ENCODE peak calls at places on chromosomes 2 and 18, in eight cellular contexts. D is IMR-90, A is ovary, Q is astrocyte of the cerebellum, K is GM12864, E is heart right ventricle, L is GM23248, G is HepG2. Z is an unnamed sample.

GRCh38 chr2:12244070-12244469 is 472.7 kb upstream of the TRIB2 start:
- DNase-seq in G (no peak), K (no peak), E (no peak), Q (no peak), D (peak), L (peak), A (no peak), Z (no peak)

GRCh38 chr18:49572935-49573334 is 11.1 kb downstream of the LIPG start:
- DNase-seq in K (no peak), E (no peak), L (no peak), Q (no peak), D (no peak), A (no peak), G (no peak), Z (no peak)

GRCh38 chr2:30702694-30703093 is 104.6 kb downstream of the CAPN13 start:
- DNase-seq in A (no peak), E (no peak), Q (no peak), G (no peak), K (no peak), L (no peak), D (no peak), Z (no peak)

GRCh38 chr2:98806266-98806697 is 75.3 kb upstream of the MGAT4A start:
- DNase-seq in G (no peak), K (no peak), Q (peak), L (peak), E (peak), A (no peak), D (no peak), Z (peak)

GRCh38 chr2:71843391-71843850 is 304.2 kb downstream of the CYP26B1 start:
- DNase-seq in Q (no peak), L (peak), G (no peak), A (no peak), E (no peak), K (no peak), D (peak), Z (no peak)

GRCh38 chr2:214410918-214411554 is at the start of gene VWC2L:
- DNase-seq in G (peak), Q (peak), K (peak), A (peak), E (peak), D (peak), L (peak), Z (peak)

GRCh38 chr18:71673498-71673897 is 870.6 kb downstream of the CBLN2 start:
- DNase-seq in E (no peak), G (no peak), L (no peak), A (no peak), D (no peak), K (no peak), Q (peak), Z (no peak)

GRCh38 chr2:174840436-174840835 is 76.2 kb upstream of the CHRNA1 start:
- DNase-seq in Q (no peak), K (no peak), E (no peak), L (peak), A (no peak), G (no peak), D (peak), Z (no peak)

GRCh38 chr2:657766-658165 is 19.4 kb downstream of the TMEM18 start:
- DNase-seq in A (no peak), Q (no peak), E (no peak), K (no peak), D (no peak), G (peak), L (no peak), Z (no peak)

GRCh38 chr2:128314348-128315121 is 4.1 kb downstream of the HS6ST1 start:
- DNase-seq in E (peak), D (no peak), G (no peak), K (no peak), Q (no peak), L (no peak), A (no peak), Z (peak)

GRCh38 chr2:192814376-192814775 is 619.6 kb upstream of the TMEFF2 start:
- DNase-seq in E (no peak), A (no peak), L (no peak), D (no peak), Q (no peak), G (no peak), K (no peak), Z (no peak)

GRCh38 chr2:175154670-175155082 is 13.3 kb downstream of the ATF2 start:
- DNase-seq in Q (peak), D (peak), E (no peak), G (no peak), K (no peak), A (no peak), L (peak), Z (no peak)

GRCh38 chr2:85501244-85501643 is 37.7 kb upstream of the MAT2A start:
- DNase-seq in K (no peak), Q (no peak), D (no peak), L (no peak), G (peak), E (no peak), A (no peak), Z (no peak)

GRCh38 chr2:17915811-17916523 is 37.5 kb downstream of the KCNS3 start:
- DNase-seq in D (no peak), Q (no peak), L (no peak), G (no peak), A (no peak), K (no peak), E (no peak), Z (no peak)

GRCh38 chr2:221761260-221761659 is 189.2 kb upstream of the EPHA4 start:
- DNase-seq in G (no peak), E (no peak), Q (no peak), A (no peak), K (no peak), D (no peak), L (no peak), Z (no peak)

GRCh38 chr2:174546519-174547506 is 50.8 kb downstream of the WIPF1 start:
- DNase-seq in L (peak), Q (peak), G (peak), D (peak), A (no peak), K (no peak), E (no peak), Z (peak)

GRCh38 chr2:70089946-70090523 is 2.8 kb downstream of the PCBP1 start:
- DNase-seq in D (no peak), Q (no peak), L (peak), A (no peak), G (no peak), E (no peak), K (no peak), Z (no peak)
- H3K4me3 ChIP-seq in D (no peak), Q (peak), L (peak), A (peak), G (no peak), E (no peak), K (peak), Z (peak)

GRCh38 chr2:227849906-227850305 is 21.5 kb upstream of the DAW1 start:
- DNase-seq in E (no peak), Q (no peak), K (no peak), A (no peak), D (peak), G (no peak), L (peak), Z (no peak)
- H3K4me3 ChIP-seq in E (no peak), Q (no peak), K (no peak), A (no peak), D (no peak), G (no peak), L (no peak), Z (no peak)

GRCh38 chr2:46297546-46298271 is 502 bp downstream of the EPAS1 start:
- DNase-seq in K (no peak), G (peak), Q (no peak), L (peak), D (no peak), E (peak), A (peak), Z (peak)
- H3K4me3 ChIP-seq in K (peak), G (peak), Q (peak), L (peak), D (peak), E (peak), A (peak), Z (peak)

DNA sequence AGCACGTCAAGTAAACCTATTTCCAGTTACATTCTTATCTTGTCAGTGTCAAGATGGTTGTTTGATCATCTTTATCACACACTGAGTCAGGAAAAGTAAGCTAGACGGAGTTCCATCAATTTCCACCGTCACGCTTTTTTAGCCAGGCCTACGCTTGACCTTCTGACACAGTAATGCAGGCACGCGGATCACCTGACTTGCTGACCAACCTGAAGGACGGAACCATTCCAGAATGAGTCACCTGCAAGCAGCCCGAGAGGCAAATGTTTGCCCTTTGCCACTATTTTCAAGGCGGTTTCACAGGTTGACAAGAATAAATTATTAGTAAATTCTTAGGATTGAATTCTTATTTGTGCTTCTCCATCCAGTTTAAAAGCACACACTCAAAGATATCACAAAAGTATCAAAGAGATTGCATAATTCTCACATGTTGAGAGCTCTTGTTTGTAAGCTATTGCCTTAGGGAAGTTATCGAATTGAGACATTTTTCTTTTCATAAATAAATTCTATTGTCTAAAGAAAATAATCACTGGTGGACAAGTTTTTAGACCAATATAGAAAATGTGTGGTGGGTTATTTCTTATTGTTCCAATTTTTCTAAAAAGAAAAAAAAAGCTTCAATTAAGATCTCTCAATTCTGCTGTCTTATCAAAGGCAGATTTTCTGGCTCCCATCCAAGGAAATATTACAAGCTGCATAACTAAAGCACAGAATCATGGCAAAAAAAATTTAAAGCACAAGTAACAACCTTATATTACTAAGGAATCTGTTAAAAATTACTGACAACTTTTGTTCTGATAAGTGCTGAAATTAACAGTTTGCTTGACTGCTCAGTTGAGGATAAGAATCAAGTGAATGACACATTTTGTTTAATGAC is 31.9 kb downstream of the UXS1 start:
- DNase-seq in K (no peak), G (no peak), L (no peak), Q (no peak), E (no peak), A (no peak), D (no peak), Z (peak)
- H3K4me3 ChIP-seq in K (no peak), G (no peak), L (no peak), Q (no peak), E (no peak), A (no peak), D (no peak), Z (no peak)

GRCh38 chr2:218396688-218397501 is 2.8 kb upstream of the CTDSP1 start:
- DNase-seq in Q (no peak), E (peak), D (peak), G (peak), A (peak), K (no peak), L (peak), Z (peak)

GRCh38 chr2:218399391-218400166 is at the start of gene CTDSP1:
- DNase-seq in A (peak), K (peak), L (peak), Q (peak), E (peak), D (peak), G (peak), Z (peak)

GRCh38 chr2:218400167-218400929 is 680 bp downstream of the CTDSP1 start:
- DNase-seq in G (no peak), K (no peak), Q (no peak), E (peak), D (no peak), L (peak), A (peak), Z (peak)

GRCh38 chr2:218397502-218398436 is 1.9 kb upstream of the CTDSP1 start:
- DNase-seq in A (peak), L (peak), D (peak), K (no peak), Q (no peak), G (peak), E (peak), Z (peak)

GRCh38 chr2:218398437-218399390 is 954 bp upstream of the CTDSP1 start:
- DNase-seq in E (peak), Q (no peak), D (peak), K (no peak), G (peak), L (peak), A (peak), Z (peak)
- H3K4me3 ChIP-seq in E (peak), Q (peak), D (peak), K (peak), G (peak), L (peak), A (peak), Z (peak)

GRCh38 chr2:120935339-120936313 is 200.0 kb downstream of the GLI2 start:
- DNase-seq in G (peak), A (peak), E (no peak), K (no peak), D (peak), Q (no peak), L (peak), Z (peak)

GRCh38 chr2:120933693-120934092 is 198.0 kb downstream of the GLI2 start:
- DNase-seq in L (no peak), A (no peak), Q (no peak), K (no peak), D (no peak), E (no peak), G (no peak), Z (no peak)

GRCh38 chr2:120932881-120933280 is 197.2 kb downstream of the GLI2 start:
- DNase-seq in L (no peak), K (no peak), A (no peak), E (no peak), Q (no peak), D (no peak), G (no peak), Z (no peak)

GRCh38 chr2:120934891-120935338 is 199.2 kb downstream of the GLI2 start:
- DNase-seq in K (no peak), G (peak), Q (peak), E (no peak), L (peak), A (no peak), D (peak), Z (peak)

GRCh38 chr2:120934221-120934639 is 198.6 kb downstream of the GLI2 start:
- DNase-seq in Q (no peak), L (peak), G (peak), E (no peak), D (peak), A (no peak), K (no peak), Z (no peak)
- H3K4me3 ChIP-seq in Q (no peak), L (no peak), G (peak), E (no peak), D (no peak), A (no peak), K (no peak), Z (no peak)

GRCh38 chr2:160271166-160272086 is 71.4 kb upstream of the ITGB6 start:
- DNase-seq in Q (no peak), K (no peak), E (no peak), D (no peak), G (no peak), L (no peak), A (peak), Z (no peak)
- H3K4me3 ChIP-seq in Q (no peak), K (no peak), E (no peak), D (no peak), G (no peak), L (peak), A (no peak), Z (no peak)

GRCh38 chr2:240512666-240513535 is 44.9 kb downstream of the ANKMY1 start:
- DNase-seq in K (no peak), G (no peak), E (no peak), L (no peak), Q (no peak), D (no peak), A (no peak), Z (peak)
- H3K4me3 ChIP-seq in K (no peak), G (no peak), E (no peak), L (no peak), Q (no peak), D (no peak), A (no peak), Z (no peak)